ENCODE peak calls at places on chromosome 4, in eight cellular contexts. E is tibial nerve, F is glutamatergic neuron, J is H9, D is NB4, C is brain microvascular endothelial cell, N is AG09319, A is RWPE2. L is an unnamed sample.

GRCh38 chr4:23728393-23728792 is 161.5 kb downstream of the PPARGC1A start:
- DNase-seq in C (peak), N (peak), F (no peak), J (no peak), A (no peak), D (no peak), E (no peak), L (no peak)

GRCh38 chr4:144787365-144788263 is 141.7 kb downstream of the HHIP start:
- DNase-seq in D (peak), N (peak), C (peak), E (no peak), F (no peak), A (no peak), J (no peak), L (no peak)

GRCh38 chr4:148883435-148883834 is 441.2 kb upstream of the NR3C2 start:
- DNase-seq in F (no peak), E (no peak), N (no peak), C (no peak), J (no peak), D (no peak), A (no peak), L (no peak)

GRCh38 chr4:120921456-120922389 is 803 bp downstream of the PRDM5 start:
- DNase-seq in F (peak), E (peak), N (peak), D (no peak), J (peak), C (peak), A (no peak), L (no peak)

GRCh38 chr4:56128231-56128630 is 179.5 kb downstream of the CEP135 start:
- DNase-seq in N (no peak), F (no peak), C (peak), E (no peak), A (no peak), D (no peak), J (no peak), L (no peak)

GRCh38 chr4:175330652-175331051 is 412.5 kb downstream of the ADAM29 start:
- DNase-seq in D (peak), C (peak), A (no peak), F (no peak), E (no peak), N (no peak), J (no peak), L (no peak)

GRCh38 chr4:113899260-113900177 is 79.9 kb downstream of the ARSJ start:
- DNase-seq in D (no peak), C (no peak), N (no peak), F (no peak), A (no peak), J (no peak), E (no peak), L (no peak)

GRCh38 chr4:2432991-2433530 is 14.3 kb downstream of the CFAP99 start:
- DNase-seq in E (no peak), N (no peak), D (no peak), C (peak), J (peak), A (no peak), F (no peak), L (no peak)

GRCh38 chr4:38414410-38414809 is 249.6 kb upstream of the KLF3 start:
- DNase-seq in E (no peak), D (no peak), J (no peak), N (no peak), A (no peak), F (no peak), C (no peak), L (no peak)

GRCh38 chr4:59179372-59179771 is 2020.8 kb upstream of the ADGRL3 start:
- DNase-seq in F (no peak), N (no peak), D (no peak), A (no peak), C (no peak), J (no peak), E (no peak), L (no peak)

GRCh38 chr4:88623097-88623496 is 30.8 kb downstream of the HERC3 start:
- DNase-seq in J (no peak), C (peak), N (peak), A (peak), F (no peak), D (peak), E (no peak), L (no peak)

GRCh38 chr4:142656178-142656577 is 189.9 kb downstream of the INPP4B start:
- DNase-seq in A (no peak), N (no peak), J (no peak), D (peak), C (peak), E (no peak), F (peak), L (no peak)

GRCh38 chr4:141686929-141687328 is 50.5 kb downstream of the IL15 start:
- DNase-seq in E (no peak), N (no peak), F (no peak), A (no peak), D (no peak), C (no peak), J (no peak), L (no peak)

GRCh38 chr4:168501407-168501806 is 4.6 kb downstream of the PALLD start:
- DNase-seq in C (no peak), F (no peak), N (no peak), E (no peak), J (no peak), D (no peak), A (no peak), L (no peak)

GRCh38 chr4:165537028-165537648 is 158.3 kb downstream of the CPE start:
- DNase-seq in N (peak), E (no peak), C (peak), F (no peak), J (no peak), D (peak), A (no peak), L (no peak)

GRCh38 chr4:39205000-39205399 is 22.7 kb downstream of the WDR19 start:
- DNase-seq in E (no peak), N (no peak), J (no peak), C (no peak), A (no peak), F (no peak), D (no peak), L (no peak)

GRCh38 chr4:145177906-145178538 is 2.4 kb downstream of the OTUD4 start:
- DNase-seq in N (no peak), F (no peak), J (no peak), C (no peak), E (no peak), D (peak), A (no peak), L (no peak)

GRCh38 chr4:2948895-2949781 is 14.1 kb downstream of the NOP14 start:
- DNase-seq in A (no peak), J (peak), N (no peak), F (no peak), D (peak), E (no peak), C (no peak), L (peak)

GRCh38 chr4:101835121-101835904 is 44.8 kb downstream of the BANK1 start:
- DNase-seq in F (no peak), C (peak), J (no peak), D (peak), E (peak), A (no peak), N (no peak), L (no peak)

GRCh38 chr4:168398589-168398988 is 80.0 kb upstream of the DDX60 start:
- DNase-seq in E (no peak), J (no peak), C (no peak), F (no peak), N (no peak), A (no peak), D (peak), L (no peak)

GRCh38 chr4:56674984-56675383 is 6.1 kb downstream of the HOPX start:
- DNase-seq in N (no peak), D (no peak), C (peak), J (no peak), A (no peak), E (no peak), F (no peak), L (no peak)

GRCh38 chr4:13920901-13921300 is 293.4 kb upstream of the BOD1L1 start:
- DNase-seq in N (peak), J (peak), F (no peak), A (peak), E (peak), C (peak), D (peak), L (no peak)

GRCh38 chr4:182694551-182694950 is 222.6 kb downstream of the DCTD start:
- DNase-seq in F (no peak), E (no peak), J (no peak), C (no peak), A (no peak), N (no peak), D (no peak), L (no peak)

GRCh38 chr4:141057582-141057981 is 75.7 kb downstream of the RNF150 start:
- DNase-seq in A (no peak), N (no peak), J (no peak), E (no peak), D (no peak), F (no peak), C (no peak), L (no peak)

GRCh38 chr4:145920205-145920604 is 18.4 kb downstream of the ZNF827 start:
- DNase-seq in A (no peak), C (peak), D (no peak), J (no peak), F (no peak), E (no peak), N (peak), L (no peak)

GRCh38 chr4:113575391-113575790 is 186.1 kb downstream of the CAMK2D start:
- DNase-seq in D (no peak), N (no peak), E (no peak), C (peak), A (no peak), J (no peak), F (no peak), L (no peak)

GRCh38 chr4:161448550-161449180 is 715.1 kb downstream of the FSTL5 start:
- DNase-seq in A (no peak), N (no peak), E (no peak), F (no peak), C (no peak), J (no peak), D (no peak), L (no peak)

GRCh38 chr4:59818656-59819055 is 1381.5 kb upstream of the ADGRL3 start:
- DNase-seq in N (no peak), C (no peak), J (no peak), D (peak), A (no peak), F (no peak), E (no peak), L (no peak)

GRCh38 chr4:86366920-86367319 is 7.1 kb upstream of the MAPK10 start:
- DNase-seq in A (no peak), C (no peak), F (no peak), J (no peak), N (no peak), D (no peak), E (no peak), L (no peak)

GRCh38 chr4:114103908-114104307 is 124.5 kb upstream of the ARSJ start:
- DNase-seq in A (no peak), N (no peak), C (no peak), J (no peak), E (no peak), D (no peak), F (no peak), L (no peak)

GRCh38 chr4:108783666-108784463 is 21.0 kb upstream of the ETNPPL start:
- DNase-seq in F (no peak), C (no peak), E (no peak), N (no peak), D (peak), A (no peak), J (no peak), L (no peak)

DNA sequence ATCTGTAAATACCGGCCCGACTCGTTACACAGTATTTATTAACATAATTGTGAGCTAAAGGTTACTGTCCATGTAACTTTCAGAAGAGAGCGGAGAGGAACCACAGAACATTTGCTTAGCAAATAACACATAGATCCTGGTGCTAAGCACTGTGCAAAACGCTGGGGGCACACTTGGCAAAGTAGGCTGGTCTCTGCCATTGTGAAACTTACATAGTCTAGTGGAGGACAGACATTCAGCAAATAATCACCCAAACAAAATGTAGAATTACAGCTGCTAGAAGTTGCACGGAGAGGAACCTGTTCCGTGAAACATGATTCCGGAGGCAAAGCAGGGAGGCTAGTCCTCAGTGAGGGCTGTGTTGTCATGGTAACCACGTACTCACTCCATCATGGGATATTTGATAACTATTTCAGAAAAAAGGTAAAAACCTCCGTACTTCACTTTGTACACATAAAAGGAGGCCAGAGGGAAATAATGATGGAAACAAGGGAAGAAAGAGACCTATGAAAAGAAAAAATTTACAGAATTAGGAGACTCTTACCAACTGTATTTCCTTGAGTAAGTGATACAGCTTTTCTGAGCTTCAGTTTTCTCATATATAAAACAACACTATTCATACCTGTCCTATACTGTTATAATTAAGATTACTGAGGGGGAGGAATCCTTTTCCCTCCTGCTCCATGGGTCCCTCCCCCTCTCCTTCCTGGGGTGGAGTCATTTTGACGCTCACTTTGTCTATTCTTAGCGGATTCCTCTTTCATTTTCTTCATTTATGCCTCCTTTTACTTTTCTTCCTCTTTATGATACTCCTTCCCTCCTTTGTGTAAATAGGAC is 760 bp upstream of the RASGEF1B start:
- DNase-seq in E (no peak), N (no peak), C (peak), F (peak), A (no peak), D (peak), J (peak), L (no peak)
- TF ChIP-seq CTCF in E (peak), N (peak), C (peak), F (peak), A (no peak), D (peak), J (peak), L (peak)

GRCh38 chr4:129144755-129145206 is 48.8 kb downstream of the C4orf33 start:
- DNase-seq in N (peak), J (no peak), C (no peak), D (no peak), A (no peak), F (no peak), E (no peak), L (no peak)

GRCh38 chr4:129138762-129139496 is 43.0 kb downstream of the C4orf33 start:
- DNase-seq in D (no peak), C (no peak), A (no peak), J (no peak), N (no peak), E (no peak), F (no peak), L (no peak)

GRCh38 chr4:129136433-129136832 is 40.5 kb downstream of the C4orf33 start:
- DNase-seq in N (no peak), D (no peak), E (no peak), F (no peak), C (no peak), J (no peak), A (no peak), L (peak)

GRCh38 chr4:129143359-129143758 is 47.4 kb downstream of the C4orf33 start:
- DNase-seq in J (no peak), F (no peak), N (no peak), A (no peak), E (no peak), C (no peak), D (no peak), L (no peak)

DNA sequence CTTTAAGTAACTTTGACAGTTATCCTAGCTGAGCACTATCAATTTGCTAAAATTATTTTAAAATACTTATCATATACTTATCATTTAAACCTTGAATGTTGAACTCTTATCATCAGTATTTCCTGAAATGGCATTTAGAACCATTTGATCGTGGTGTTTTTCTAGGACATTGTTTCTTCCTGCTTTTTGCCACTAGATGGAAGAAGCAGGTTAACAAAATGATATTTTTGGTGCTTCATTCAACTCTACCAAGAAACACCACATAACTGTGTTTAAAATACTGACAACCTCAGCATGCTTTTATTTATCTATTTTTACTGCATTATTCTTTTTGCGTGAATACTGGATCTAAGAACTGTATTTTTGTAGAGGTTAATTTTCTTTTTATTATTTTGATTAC is 44.6 kb downstream of the C4orf33 start:
- DNase-seq in J (no peak), C (no peak), E (no peak), D (no peak), A (no peak), N (no peak), F (no peak), L (no peak)
- TF ChIP-seq CTCF in J (no peak), C (no peak), E (no peak), D (no peak), A (no peak), N (no peak), F (no peak), L (peak)

DNA sequence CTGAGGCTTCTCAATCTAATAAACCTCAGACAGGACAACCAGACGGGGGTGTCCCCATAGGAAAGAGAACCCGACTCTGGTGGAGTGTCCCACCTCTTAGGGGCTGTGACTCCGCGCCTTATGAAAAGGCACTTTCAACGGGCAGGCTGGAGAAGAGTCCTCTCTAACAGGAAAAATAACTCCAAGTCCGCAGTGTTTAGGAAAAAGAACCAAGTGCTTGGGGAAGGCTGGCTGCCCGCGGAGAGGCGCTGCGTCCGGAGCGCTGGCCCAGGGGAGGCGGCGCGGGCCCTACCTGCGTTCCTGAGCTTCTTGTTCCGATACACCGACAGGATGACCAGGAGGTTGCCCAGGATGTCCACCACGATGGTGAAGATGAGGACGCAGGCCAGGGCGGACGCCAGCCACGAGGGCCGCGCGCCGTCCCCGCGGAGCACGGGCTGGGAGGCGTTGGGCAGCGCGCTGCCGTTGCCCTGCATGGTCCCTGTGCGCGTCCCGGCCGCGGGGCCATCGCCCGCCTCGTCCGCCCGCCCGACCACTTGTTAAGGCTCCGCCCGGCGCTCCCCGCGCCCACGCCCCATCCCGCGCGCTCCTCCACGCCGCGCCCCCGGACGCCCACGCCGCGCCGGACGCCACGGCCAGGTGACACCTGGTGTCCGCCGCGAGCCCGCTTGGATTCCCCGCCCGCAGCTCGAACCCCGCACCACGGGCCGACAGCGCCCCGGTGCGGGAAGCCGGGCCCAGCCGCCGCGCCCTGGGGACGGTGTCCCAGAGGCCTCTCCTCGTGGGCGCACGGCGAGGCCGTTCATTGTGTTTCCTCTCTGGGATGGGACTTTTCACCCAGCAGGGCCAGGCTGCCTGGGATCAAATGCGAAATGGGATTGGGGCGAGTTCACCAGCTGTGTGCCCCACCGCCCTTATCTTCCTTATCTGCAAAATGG is at the start of gene MTNR1A:
- DNase-seq in N (no peak), E (no peak), C (no peak), F (peak), A (no peak), J (peak), D (no peak), L (no peak)
- TF ChIP-seq CTCF in N (no peak), E (no peak), C (no peak), F (no peak), A (peak), J (peak), D (no peak), L (peak)

DNA sequence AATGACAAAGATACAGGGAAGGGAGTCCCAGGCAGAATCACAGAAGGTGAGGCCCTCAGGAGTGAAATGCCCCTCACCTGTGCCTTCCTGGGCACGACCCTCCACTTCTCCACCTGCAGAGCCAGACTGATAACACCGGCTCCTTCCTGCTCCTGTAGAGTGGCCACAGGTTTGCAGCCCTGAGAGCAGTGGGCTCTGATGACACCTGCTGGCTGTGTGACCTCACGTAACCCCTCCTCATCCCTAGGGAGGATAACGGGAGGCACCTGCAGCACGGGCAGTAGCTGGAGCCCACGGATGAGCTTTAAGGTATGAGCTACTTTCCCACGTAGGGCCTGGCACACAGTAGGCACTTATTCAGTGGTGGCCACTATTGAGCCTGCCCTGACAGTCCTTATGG is 25.5 kb upstream of the MAN2B2 start:
- DNase-seq in C (no peak), N (no peak), J (peak), A (no peak), E (no peak), F (no peak), D (no peak), L (no peak)
- TF ChIP-seq CTCF in C (no peak), N (no peak), J (peak), A (no peak), E (no peak), F (no peak), D (no peak), L (no peak)

GRCh38 chr4:139709660-139710059 is 44.0 kb downstream of the MGST2 start:
- DNase-seq in A (no peak), J (no peak), D (no peak), C (no peak), F (no peak), E (no peak), N (no peak), L (no peak)

GRCh38 chr4:139710073-139710472 is 44.5 kb downstream of the MGST2 start:
- DNase-seq in N (no peak), J (no peak), D (no peak), A (no peak), E (no peak), C (no peak), F (no peak), L (no peak)

GRCh38 chr4:139700568-139700967 is 34.9 kb downstream of the MGST2 start:
- DNase-seq in D (no peak), A (no peak), J (no peak), F (no peak), E (no peak), N (no peak), C (no peak), L (no peak)

DNA sequence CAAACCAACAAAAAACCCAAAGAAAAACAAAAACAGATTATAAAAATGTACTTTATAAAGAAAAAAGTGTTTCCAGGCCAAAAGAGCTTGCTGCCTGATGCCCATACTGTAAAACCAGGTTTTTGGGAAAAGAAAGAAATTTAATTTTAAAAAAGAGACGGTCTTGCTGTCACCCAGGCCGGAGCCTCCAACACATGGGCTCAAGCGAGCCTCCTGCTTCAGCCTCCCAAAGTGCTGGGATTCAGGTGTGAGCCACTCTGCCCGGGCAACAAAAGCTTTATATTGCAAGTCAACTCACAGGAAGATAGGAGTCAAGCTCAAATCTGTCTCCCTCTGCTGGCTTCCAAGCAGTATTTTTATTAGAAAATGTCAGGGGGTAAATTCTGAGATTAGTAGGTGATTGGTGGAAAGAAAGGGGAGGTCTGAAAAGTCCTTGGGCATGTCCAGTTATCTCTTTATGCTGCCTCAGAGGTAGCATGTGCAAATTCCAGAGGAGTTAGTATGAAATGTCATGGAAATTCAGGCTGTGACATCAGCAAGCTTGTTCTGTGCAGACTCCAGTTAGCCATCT is 39.4 kb downstream of the MGST2 start:
- DNase-seq in E (no peak), A (no peak), F (no peak), D (peak), N (no peak), C (peak), J (no peak), L (no peak)
- TF ChIP-seq CTCF in E (no peak), A (peak), F (peak), D (peak), N (no peak), C (peak), J (peak), L (peak)

L was measured in chondrocyte.